ENCODE peak calls at places on chromosome 20, in nine cellular contexts. N is caudate nucleus, E is NCI-H1105 treated with DMSO at 0.1 percent for 48 hours, J is GM04504, Q is mesendoderm, V is NCI-H1436, H is iris pigment epithelial cell, Z is retinal pigment epithelial cell, B is NCI-H460. G is an unnamed sample.

GRCh38 chr20:24118781-24119175 is 130.2 kb upstream of the GGTLC1 start:
- DNase-seq in J (no peak), Q (no peak), V (no peak), H (no peak), N (no peak), Z (no peak), E (no peak), B (no peak), G (no peak)

GRCh38 chr20:50098259-50098658 is 14.7 kb downstream of the UBE2V1 start:
- DNase-seq in J (no peak), Z (no peak), Q (peak; percentile 58), N (no peak), H (no peak), E (no peak), B (no peak), V (no peak), G (no peak)

GRCh38 chr20:62769346-62770071 is 26.8 kb upstream of the MRGBP start:
- DNase-seq in N (no peak), B (no peak), E (no peak), Z (no peak), H (no peak), V (no peak), Q (no peak), J (no peak), G (no peak)

GRCh38 chr20:3716195-3716834 is 3.9 kb upstream of the SIGLEC1 start:
- DNase-seq in H (peak; percentile 42), Z (no peak), J (peak; percentile 15), Q (peak; percentile 80), N (no peak), E (peak; percentile 49), B (peak; percentile 36), V (peak; percentile 70), G (peak; percentile 31)

GRCh38 chr20:20793570-20793969 is 81.1 kb upstream of the RALGAPA2 start:
- DNase-seq in V (no peak), B (no peak), Z (no peak), J (no peak), Q (peak; percentile 49), H (no peak), E (no peak), N (no peak), G (no peak)

GRCh38 chr20:32278199-32278643 is 770 bp downstream of the KIF3B start:
- DNase-seq in J (no peak), Z (no peak), Q (peak; percentile 7), B (no peak), H (peak; percentile 28), V (no peak), E (no peak), N (no peak), G (no peak)

GRCh38 chr20:44104807-44105517 is 82.0 kb downstream of the JPH2 start:
- DNase-seq in Q (no peak), N (no peak), H (peak; percentile 91), V (no peak), B (no peak), Z (no peak), J (no peak), E (peak; percentile 77), G (no peak)

GRCh38 chr20:57928181-57928967 is 218.6 kb upstream of the PMEPA1 start:
- DNase-seq in N (no peak), J (peak; percentile 36), H (no peak), Z (no peak), V (no peak), B (no peak), Q (peak; percentile 37), E (no peak), G (no peak)

GRCh38 chr20:5918856-5919633 is 31.3 kb downstream of the TRMT6 start:
- DNase-seq in E (no peak), J (no peak), H (peak; percentile 79), Z (peak; percentile 41), N (no peak), V (no peak), Q (peak; percentile 73), B (no peak), G (no peak)

GRCh38 chr20:36957875-36958667 is 6.6 kb upstream of the SAMHD1 start:
- DNase-seq in V (no peak), N (no peak), Q (no peak), E (no peak), Z (no peak), H (no peak), B (no peak), J (no peak), G (no peak)

GRCh38 chr20:32749914-32750637 is 6.8 kb upstream of the COMMD7 start:
- DNase-seq in N (no peak), Z (no peak), H (no peak), J (no peak), Q (peak; percentile 88), V (no peak), E (no peak), B (no peak), G (no peak)

GRCh38 chr20:23086056-23086551 is at the start of gene CD93:
- DNase-seq in V (no peak), H (peak; percentile 36), N (no peak), B (no peak), E (no peak), Q (no peak), J (no peak), Z (no peak), G (no peak)

GRCh38 chr20:15236812-15237211 is 899.4 kb upstream of the FLRT3 start:
- DNase-seq in Z (peak; percentile 7), E (no peak), B (peak; percentile 35), Q (peak; percentile 90), N (no peak), H (peak; percentile 38), V (peak; percentile 6), J (peak; percentile 22), G (no peak)

GRCh38 chr20:41649489-41649888 is 31.3 kb upstream of the CHD6 start:
- DNase-seq in B (no peak), N (no peak), Q (no peak), V (peak; percentile 38), Z (no peak), E (peak; percentile 89), H (no peak), J (no peak), G (no peak)

GRCh38 chr20:6069669-6070068 is 15.8 kb upstream of the LRRN4 start:
- DNase-seq in J (no peak), Q (no peak), B (no peak), N (no peak), V (no peak), E (no peak), Z (no peak), H (no peak), G (no peak)

GRCh38 chr20:1809121-1809520 is 86.1 kb upstream of the SIRPA start:
- DNase-seq in Z (no peak), V (no peak), Q (no peak), J (peak; percentile 64), N (no peak), B (no peak), E (no peak), H (peak; percentile 72), G (no peak)

G was measured in posterior cingulate gyrus.